ENCODE peak calls at places on chromosomes 6 and 20, in nine cellular contexts. B is nephron progenitor cell; K is AML-193; C is left colon; D is iPS-NIHi11; T is CD8-positive, alpha-beta T cell; X is lung microvascular endothelial cell; R is mammary epithelial cell; G is effector memory CD4-positive, alpha-beta T cell. Y is an unnamed sample.

GRCh38 chr6:157096105-157096504 is 227.2 kb downstream of the TMEM242 start:
- DNase-seq in B (no peak), K (no peak), C (no peak), D (no peak), T (no peak), X (no peak), R (no peak), G (no peak), Y (no peak)

GRCh38 chr6:35024601-35025054 is 116.5 kb downstream of the TCP11 start:
- DNase-seq in B (no peak), K (no peak), C (peak), D (peak), T (no peak), X (peak), R (peak), G (no peak), Y (peak)

GRCh38 chr6:133247581-133247980 is 6.4 kb downstream of the EYA4 start:
- DNase-seq in B (no peak), K (no peak), C (no peak), D (no peak), T (no peak), X (no peak), R (no peak), G (no peak), Y (no peak)

GRCh38 chr6:39902136-39902535 is 32.1 kb downstream of the MOCS1 start:
- DNase-seq in B (no peak), K (no peak), C (no peak), D (no peak), T (no peak), X (no peak), R (no peak), G (no peak), Y (no peak)

GRCh38 chr20:5160882-5161281 is 34.1 kb downstream of the CDS2 start:
- DNase-seq in B (no peak), K (peak), C (no peak), D (no peak), T (no peak), X (no peak), R (no peak), G (no peak), Y (no peak)

GRCh38 chr20:59006864-59007757 is at the start of gene CTSZ:
- DNase-seq in B (peak), K (peak), C (peak), D (peak), T (peak), X (peak), R (peak), G (no peak), Y (peak)

GRCh38 chr6:120056085-120056484 is 706.5 kb upstream of the MAN1A1 start:
- DNase-seq in B (no peak), K (no peak), C (no peak), D (peak), T (no peak), X (no peak), R (no peak), G (no peak), Y (no peak)

GRCh38 chr20:64033981-64034493 is 1.9 kb upstream of the C20orf204 start:
- DNase-seq in B (no peak), K (no peak), C (no peak), D (no peak), T (no peak), X (no peak), R (no peak), G (no peak), Y (no peak)

GRCh38 chr6:70380771-70381435 is 32.4 kb upstream of the FAM135A start:
- DNase-seq in B (no peak), K (no peak), C (no peak), D (no peak), T (no peak), X (no peak), R (no peak), G (no peak), Y (no peak)

GRCh38 chr6:169640347-169640972 is 61.4 kb downstream of the WDR27 start:
- DNase-seq in B (no peak), K (no peak), C (no peak), D (no peak), T (no peak), X (peak), R (no peak), G (no peak), Y (no peak)

GRCh38 chr6:132153221-132153896 is 202.2 kb upstream of the CCN2 start:
- DNase-seq in B (no peak), K (no peak), C (no peak), D (no peak), T (no peak), X (no peak), R (no peak), G (no peak), Y (no peak)

GRCh38 chr20:41086402-41087324 is 50.7 kb upstream of the PLCG1 start:
- DNase-seq in B (no peak), K (no peak), C (no peak), D (no peak), T (no peak), X (no peak), R (peak), G (no peak), Y (no peak)

GRCh38 chr6:124870611-124871201 is 91.5 kb upstream of the RNF217 start:
- DNase-seq in B (no peak), K (peak), C (no peak), D (peak), T (no peak), X (peak), R (peak), G (no peak), Y (peak)

GRCh38 chr20:23061713-23062561 is 12.5 kb upstream of the THBD start:
- DNase-seq in B (no peak), K (peak), C (no peak), D (peak), T (no peak), X (peak), R (no peak), G (no peak), Y (no peak)

GRCh38 chr20:61436674-61437279 is 184.7 kb downstream of the CDH4 start:
- DNase-seq in B (no peak), K (no peak), C (no peak), D (peak), T (no peak), X (no peak), R (peak), G (no peak), Y (peak)

GRCh38 chr20:56626367-56627121 is 2.6 kb upstream of the TFAP2C start:
- DNase-seq in B (peak), K (no peak), C (no peak), D (peak), T (no peak), X (no peak), R (no peak), G (no peak), Y (no peak)

GRCh38 chr20:49729780-49730179 is 16.1 kb upstream of the B4GALT5 start:
- DNase-seq in B (no peak), K (no peak), C (no peak), D (no peak), T (no peak), X (no peak), R (no peak), G (no peak), Y (no peak)

GRCh38 chr6:119493980-119494379 is 144.4 kb upstream of the MAN1A1 start:
- DNase-seq in B (no peak), K (no peak), C (no peak), D (no peak), T (no peak), X (no peak), R (peak), G (no peak), Y (no peak)

GRCh38 chr6:35265523-35265922 is 6.0 kb downstream of the ZNF76 start:
- DNase-seq in B (no peak), K (no peak), C (no peak), D (no peak), T (no peak), X (no peak), R (no peak), G (no peak), Y (no peak)

GRCh38 chr6:121838842-121839241 is 403.4 kb downstream of the GJA1 start:
- DNase-seq in B (no peak), K (no peak), C (no peak), D (no peak), T (no peak), X (no peak), R (peak), G (no peak), Y (no peak)

GRCh38 chr20:40336530-40336929 is 352.5 kb downstream of the MAFB start:
- DNase-seq in B (no peak), K (no peak), C (no peak), D (no peak), T (no peak), X (no peak), R (no peak), G (no peak), Y (no peak)